ENCODE peak calls at places on chromosomes 4 and X, in six cellular contexts. M, U, C, F, Z and B are unnamed samples.

GRCh38 chr4:51836531-51836930 is 6.4 kb upstream of the DCUN1D4 start:
- DNase-seq in M (no peak), Z (peak), F (no peak), C (no peak), U (no peak), B (no peak)

GRCh38 chr4:47639531-47639930 is 154.5 kb downstream of the ATP10D start:
- DNase-seq in F (no peak), U (no peak), C (no peak), M (no peak), Z (no peak), B (no peak)

GRCh38 chr4:176451441-176451840 is 131.7 kb downstream of the SPCS3 start:
- DNase-seq in U (no peak), C (no peak), Z (no peak), M (no peak), F (no peak), B (no peak)

GRCh38 chr4:152106781-152107321 is 346.0 kb upstream of the GATB start:
- DNase-seq in Z (no peak), F (peak), M (no peak), U (no peak), C (no peak), B (no peak)

GRCh38 chrX:76555816-76556215 is 128.3 kb downstream of the MAGEE1 start:
- DNase-seq in Z (peak), U (no peak), F (peak), C (no peak), M (peak), B (no peak)

GRCh38 chr4:84499065-84499982 is at the start of gene NKX6-1:
- DNase-seq in M (no peak), F (peak), Z (peak), U (peak), C (peak), B (no peak)

GRCh38 chr4:87849612-87850011 is 16.8 kb downstream of the MEPE start:
- DNase-seq in U (no peak), M (peak), Z (no peak), C (no peak), F (no peak), B (no peak)

GRCh38 chrX:64739792-64740378 is 236.4 kb downstream of the ZC4H2 start:
- DNase-seq in U (no peak), C (no peak), F (no peak), M (no peak), Z (no peak), B (no peak)